ENCODE peak calls at places on chromosomes 1 and 21, in seven cellular contexts. P is HCT116, X is GM12878, Q is endothelial cell of umbilical vein, I is K562, D is HepG2, R is H1. O is an unnamed sample.

GRCh38 chr1:112706505-112707216 is at the start of gene RHOC:
- DNase-seq in P (no peak), X (no peak), Q (no peak), I (peak), D (no peak), R (peak), O (no peak)

GRCh38 chr1:155061381-155062150 is 2.0 kb upstream of the EFNA4 start:
- DNase-seq in P (peak), X (peak), Q (peak), I (peak), D (peak), R (peak), O (no peak)

GRCh38 chr21:44751799-44752636 is 40.6 kb upstream of the TSPEAR start:
- DNase-seq in P (no peak), X (no peak), Q (no peak), I (no peak), D (no peak), R (no peak), O (no peak)

GRCh38 chr1:181159451-181160151 is 71.1 kb downstream of the IER5 start:
- DNase-seq in P (no peak), X (no peak), Q (peak), I (no peak), D (no peak), R (no peak), O (no peak)

GRCh38 chr21:41600116-41600515 is 92.2 kb upstream of the TMPRSS2 start:
- DNase-seq in P (no peak), X (no peak), Q (no peak), I (no peak), D (no peak), R (no peak), O (no peak)

GRCh38 chr1:11046625-11047365 is at the start of gene MASP2:
- DNase-seq in P (no peak), X (no peak), Q (no peak), I (peak), D (peak), R (no peak), O (no peak)

GRCh38 chr21:36069713-36070573 is at the start of gene CBR1:
- DNase-seq in P (no peak), X (peak), Q (peak), I (peak), D (peak), R (no peak), O (no peak)

GRCh38 chr1:43206721-43207228 is 34.6 kb downstream of the CFAP57 start:
- DNase-seq in P (peak), X (no peak), Q (no peak), I (no peak), D (peak), R (no peak), O (peak)

GRCh38 chr21:43861716-43862115 is 3.3 kb upstream of the AGPAT3 start:
- DNase-seq in P (no peak), X (no peak), Q (no peak), I (no peak), D (no peak), R (no peak), O (no peak)

GRCh38 chr1:52848423-52848822 is 5.9 kb downstream of the ZYG11A start:
- DNase-seq in P (no peak), X (no peak), Q (no peak), I (no peak), D (no peak), R (no peak), O (no peak)

GRCh38 chr1:52842643-52843310 is at the start of gene ZYG11A:
- DNase-seq in P (no peak), X (no peak), Q (peak), I (peak), D (peak), R (peak), O (no peak)
- TF ChIP-seq EZH2 in P (no peak), X (no peak), Q (no peak), I (no peak), D (no peak), R (peak), O (no peak)

DNA sequence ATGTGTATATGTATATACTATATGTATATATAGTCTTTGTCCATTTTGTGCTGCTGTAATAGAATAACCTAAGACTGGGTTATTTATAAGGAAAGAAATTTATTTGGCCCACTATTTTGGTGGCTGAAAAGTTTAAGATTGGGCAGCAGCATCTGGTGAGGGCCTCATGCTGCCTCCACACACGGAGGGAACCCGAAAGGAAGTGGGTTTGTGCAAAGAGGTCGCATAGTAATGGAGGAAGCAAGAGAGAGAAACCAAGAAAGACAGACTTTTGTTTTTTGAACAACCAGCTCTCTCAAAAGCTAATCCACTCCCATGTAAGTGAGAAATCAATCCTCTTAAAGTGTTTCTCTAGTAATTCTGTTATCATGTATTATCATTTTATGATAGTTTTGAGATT is 1147.3 kb downstream of the NCAM2 start:
- DNase-seq in P (no peak), X (no peak), Q (no peak), I (no peak), D (no peak), R (no peak), O (no peak)
- H3K9ac ChIP-seq in P (no peak), X (no peak), Q (no peak), I (no peak), D (no peak), R (no peak), O (no peak)

DNA sequence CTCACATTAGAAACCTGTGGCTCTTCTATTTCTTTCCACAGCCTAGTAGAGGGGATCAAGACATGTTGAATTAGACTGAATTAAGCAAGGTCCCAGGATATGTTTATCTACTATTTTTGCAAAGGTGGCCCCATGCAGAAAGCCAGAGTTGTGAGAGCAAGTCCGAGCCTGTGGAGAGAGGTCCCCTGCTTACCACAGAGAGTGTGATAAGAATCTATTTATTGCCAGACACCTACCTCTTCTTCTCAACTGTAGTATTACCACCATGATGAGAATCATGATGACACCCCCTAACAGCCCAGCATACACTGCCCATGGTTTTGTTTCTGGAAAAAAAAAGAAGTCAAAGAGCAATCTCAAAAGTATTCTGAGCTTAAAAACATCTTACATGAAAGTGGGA is 23.0 kb downstream of the SLAMF1 start:
- DNase-seq in P (no peak), X (no peak), Q (no peak), I (no peak), D (no peak), R (no peak), O (no peak)
- TF ChIP-seq POLR2AphosphoS5 in P (no peak), X (peak), Q (no peak), I (no peak), D (no peak), R (no peak), O (no peak)

GRCh38 chr1:91884459-91885290 is 1.3 kb downstream of the TGFBR3 start:
- DNase-seq in P (no peak), X (no peak), Q (peak), I (no peak), D (peak), R (peak), O (no peak)

GRCh38 chr1:91883470-91883869 is 2.5 kb downstream of the TGFBR3 start:
- DNase-seq in P (no peak), X (no peak), Q (peak), I (peak), D (peak), R (no peak), O (no peak)

GRCh38 chr1:91889717-91890459 is 3.9 kb upstream of the TGFBR3 start:
- DNase-seq in P (no peak), X (no peak), Q (peak), I (no peak), D (peak), R (no peak), O (no peak)

GRCh38 chr1:91885331-91885715 is 628 bp downstream of the TGFBR3 start:
- DNase-seq in P (no peak), X (no peak), Q (no peak), I (peak), D (no peak), R (no peak), O (no peak)

DNA sequence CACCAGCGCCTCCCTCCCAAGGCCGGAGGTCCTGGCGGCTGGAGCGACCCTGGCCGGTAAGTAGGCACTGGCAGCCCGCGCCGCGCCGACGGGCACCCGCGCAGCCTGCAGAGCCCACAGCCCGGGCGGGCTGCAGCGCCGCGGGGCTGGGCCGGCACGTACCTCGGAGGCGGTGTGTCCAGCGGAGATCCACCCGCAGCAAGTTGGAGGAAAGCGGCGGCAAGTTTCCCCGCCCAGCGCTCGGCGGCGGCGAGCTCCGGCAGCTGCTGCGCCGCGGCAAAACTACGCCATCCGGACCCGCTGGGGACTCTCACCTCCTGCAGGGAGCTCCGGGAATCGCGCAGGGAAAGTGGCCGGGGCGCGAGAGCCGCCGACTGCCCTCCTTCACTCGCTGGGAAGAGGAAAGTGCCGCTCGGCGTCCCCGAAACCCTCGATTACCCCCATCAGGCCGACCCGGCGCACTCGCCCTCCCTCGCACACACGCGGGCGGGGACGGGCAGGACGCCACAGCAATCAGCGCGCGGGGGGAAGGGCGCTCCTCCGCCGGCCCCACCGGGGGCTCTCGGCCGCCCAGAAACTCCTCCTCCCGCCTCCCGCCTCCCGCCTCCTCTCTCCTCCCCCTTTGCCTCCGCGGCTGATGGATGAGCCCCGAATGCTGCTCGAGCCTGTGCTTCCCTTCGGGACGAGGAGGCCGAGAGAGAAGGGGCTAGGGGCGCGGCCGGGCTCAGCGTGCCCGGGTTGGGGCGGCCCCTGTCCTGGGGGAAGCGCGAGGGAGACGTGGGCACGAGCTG is at the start of gene TGFBR3:
- DNase-seq in P (peak), X (no peak), Q (peak), I (peak), D (peak), R (peak), O (no peak)
- TF ChIP-seq EZH2 in P (no peak), X (no peak), Q (no peak), I (no peak), D (no peak), R (peak), O (no peak)

GRCh38 chr1:214314178-214314843 is 33.4 kb downstream of the SMYD2 start:
- DNase-seq in P (no peak), X (no peak), Q (no peak), I (no peak), D (no peak), R (no peak), O (no peak)

GRCh38 chr1:214317300-214317699 is 36.3 kb downstream of the SMYD2 start:
- DNase-seq in P (no peak), X (no peak), Q (no peak), I (no peak), D (peak), R (peak), O (no peak)

GRCh38 chr1:214318356-214318755 is 37.4 kb downstream of the SMYD2 start:
- DNase-seq in P (no peak), X (no peak), Q (no peak), I (no peak), D (no peak), R (peak), O (no peak)

GRCh38 chr1:214317734-214318133 is 36.8 kb downstream of the SMYD2 start:
- DNase-seq in P (no peak), X (no peak), Q (no peak), I (no peak), D (no peak), R (no peak), O (no peak)

DNA sequence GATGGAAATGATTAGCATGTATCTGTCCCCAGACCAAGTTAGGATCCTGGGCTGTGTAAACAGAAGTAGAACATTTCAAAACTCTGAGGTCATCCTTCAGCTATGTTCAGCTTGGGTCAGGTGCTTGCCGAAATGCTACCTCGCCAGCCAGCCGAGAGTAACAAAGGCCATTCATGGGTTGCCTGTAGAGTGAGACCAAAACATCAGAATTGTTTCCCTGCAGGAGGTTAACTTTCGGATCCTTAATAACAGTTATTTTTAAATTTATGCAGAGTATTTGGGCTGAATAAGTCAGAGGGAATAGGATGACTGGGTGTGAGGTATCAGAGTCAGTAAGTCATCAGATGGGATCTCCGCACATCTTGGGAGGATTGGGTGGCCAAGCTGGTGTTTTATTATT is 35.6 kb downstream of the SMYD2 start:
- DNase-seq in P (no peak), X (no peak), Q (no peak), I (no peak), D (peak), R (peak), O (no peak)
- H3K9ac ChIP-seq in P (no peak), X (no peak), Q (no peak), I (no peak), D (no peak), R (no peak), O (no peak)